ENCODE peak calls at places on chromosomes 1 and 21, in five cellular contexts. G is MM.1S, W is neural progenitor cell, D is hepatocyte, B is GM23248. A is an unnamed sample.

GRCh38 chr1:41199375-41199774 is 42.7 kb downstream of the SCMH1 start:
- DNase-seq in G (no peak), W (no peak), D (no peak), B (no peak), A (no peak)

GRCh38 chr1:85606414-85606800 is 25.8 kb downstream of the CCN1 start:
- DNase-seq in G (no peak), W (no peak), D (no peak), B (peak), A (peak)

GRCh38 chr1:205810448-205811157 is 2.4 kb downstream of the SLC41A1 start:
- DNase-seq in G (no peak), W (peak), D (peak), B (peak), A (no peak)

GRCh38 chr1:78833491-78833890 is 173.0 kb downstream of the ADGRL4 start:
- DNase-seq in G (no peak), W (no peak), D (no peak), B (peak), A (peak)

GRCh38 chr1:62391369-62391971 is 45.4 kb upstream of the USP1 start:
- DNase-seq in G (peak), W (peak), D (peak), B (peak), A (no peak)

GRCh38 chr1:156600733-156601121 is 552 bp downstream of the GPATCH4 start:
- DNase-seq in G (peak), W (peak), D (no peak), B (peak), A (no peak)

GRCh38 chr1:74693473-74693872 is 19.9 kb upstream of the ERICH3 start:
- DNase-seq in G (no peak), W (no peak), D (no peak), B (no peak), A (peak)

GRCh38 chr1:156807627-156808026 is 9.0 kb downstream of the SH2D2A start:
- DNase-seq in G (no peak), W (no peak), D (no peak), B (no peak), A (no peak)

GRCh38 chr1:9129391-9130041 is 614 bp upstream of the GPR157 start:
- DNase-seq in G (peak), W (peak), D (peak), B (peak), A (no peak)

GRCh38 chr1:23581219-23581618 is 21.9 kb upstream of the ID3 start:
- DNase-seq in G (no peak), W (no peak), D (no peak), B (no peak), A (no peak)

GRCh38 chr1:43438576-43439120 is 15.1 kb downstream of the HYI start:
- DNase-seq in G (no peak), W (no peak), D (no peak), B (no peak), A (no peak)

GRCh38 chr1:227666286-227666685 is 68.8 kb downstream of the JMJD4 start:
- DNase-seq in G (no peak), W (no peak), D (no peak), B (peak), A (no peak)

GRCh38 chr1:59497616-59498015 is 200.7 kb downstream of the FGGY start:
- DNase-seq in G (peak), W (no peak), D (no peak), B (no peak), A (no peak)

GRCh38 chr1:172657586-172657985 is 1.3 kb upstream of the FASLG start:
- DNase-seq in G (no peak), W (no peak), D (no peak), B (no peak), A (no peak)

GRCh38 chr1:22349302-22350043 is 102.2 kb upstream of the ZBTB40 start:
- DNase-seq in G (no peak), W (no peak), D (no peak), B (no peak), A (no peak)

GRCh38 chr1:32867151-32867550 is 3.6 kb downstream of the FNDC5 start:
- DNase-seq in G (no peak), W (no peak), D (no peak), B (no peak), A (no peak)

DNA sequence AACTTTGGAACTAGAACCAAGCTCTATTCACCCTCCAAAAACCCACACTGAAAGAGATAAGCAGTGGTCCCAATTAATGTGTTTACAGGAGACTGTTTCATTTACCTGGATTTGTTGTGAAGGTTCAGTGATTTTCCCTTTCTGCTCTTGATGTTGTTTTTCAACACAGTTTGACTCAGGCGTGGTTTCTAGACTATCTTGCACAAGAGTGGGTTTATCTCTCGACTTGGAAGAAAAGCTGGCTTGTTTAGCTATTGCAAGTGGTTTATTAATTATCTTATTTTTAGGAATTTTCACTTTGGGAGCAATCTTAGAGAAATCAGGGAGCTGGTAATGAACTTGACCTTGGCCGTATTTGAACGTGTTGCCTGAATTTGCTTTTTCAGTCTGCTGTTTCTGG is 5.3 kb downstream of the AKNAD1 start:
- DNase-seq in G (no peak), W (no peak), D (no peak), B (no peak), A (no peak)
- H2AFZ ChIP-seq in G (no peak), W (no peak), D (no peak), B (peak), A (no peak)

DNA sequence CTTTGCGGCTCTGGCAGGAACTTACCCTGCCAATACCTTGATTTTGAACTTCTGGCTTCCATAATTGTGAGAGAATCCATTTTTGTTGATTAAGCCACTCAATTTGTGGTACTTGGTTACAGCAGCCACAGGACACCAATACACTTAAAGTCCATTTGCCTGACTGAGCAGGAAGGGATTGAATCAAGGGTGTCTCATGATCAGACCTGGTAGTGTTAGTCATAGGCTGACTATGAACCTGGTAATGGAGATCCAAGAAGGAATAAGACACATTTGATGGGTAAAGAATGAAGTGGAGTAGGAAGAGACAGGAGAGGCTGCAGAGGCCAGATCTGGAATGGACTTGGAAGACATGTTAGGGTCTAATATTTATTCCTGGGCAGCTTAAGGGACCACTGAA is 31.2 kb upstream of the MAP1LC3C start:
- DNase-seq in G (no peak), W (no peak), D (no peak), B (peak), A (no peak)
- TF ChIP-seq EZH2 in G (no peak), W (no peak), D (no peak), B (no peak), A (no peak)

GRCh38 chr1:983736-984475 is 2.0 kb upstream of the PERM1 start:
- DNase-seq in G (no peak), W (peak), D (peak), B (peak), A (no peak)

GRCh38 chr1:981491-981954 is 370 bp downstream of the PERM1 start:
- DNase-seq in G (no peak), W (no peak), D (no peak), B (no peak), A (no peak)

GRCh38 chr1:984476-984814 is 2.6 kb upstream of the PERM1 start:
- DNase-seq in G (no peak), W (no peak), D (no peak), B (no peak), A (no peak)

GRCh38 chr1:981955-982558 is at the start of gene PERM1:
- DNase-seq in G (no peak), W (no peak), D (no peak), B (no peak), A (no peak)

DNA sequence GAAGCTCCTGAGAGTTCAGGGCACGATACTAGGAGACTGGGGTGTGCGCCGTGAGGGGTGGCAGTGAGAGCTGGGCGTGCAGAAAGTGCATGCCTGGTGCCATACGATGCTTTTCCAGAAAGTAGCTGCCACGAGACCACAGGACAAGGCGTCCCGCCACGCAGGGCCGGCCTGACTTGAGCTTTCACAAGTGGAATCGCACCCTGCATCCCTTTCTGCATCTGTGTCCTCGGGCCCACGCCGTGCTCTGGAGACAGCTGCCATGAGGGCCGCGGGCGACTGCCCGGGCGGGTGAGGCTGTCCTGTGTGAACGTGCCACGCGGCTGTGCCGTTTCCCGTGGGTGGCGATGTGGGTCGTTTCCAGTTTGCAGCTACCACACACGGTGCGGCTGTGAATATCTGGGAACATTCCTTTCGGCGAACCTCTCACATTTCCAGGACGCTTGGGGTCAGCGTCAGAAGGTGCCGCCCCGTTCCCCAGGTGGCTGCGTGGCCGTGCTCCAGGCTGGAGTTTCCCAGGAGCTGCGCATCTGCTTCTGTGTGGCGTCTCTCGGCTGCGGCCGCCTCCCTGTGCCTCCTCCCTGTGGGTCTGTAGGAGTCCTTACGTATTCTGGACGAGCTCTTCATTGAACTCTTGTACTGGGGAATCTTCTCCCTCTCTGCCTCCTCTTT is 1.0 kb upstream of the PERM1 start:
- DNase-seq in G (no peak), W (no peak), D (no peak), B (no peak), A (no peak)
- H3K27ac ChIP-seq in G (no peak), W (no peak), D (no peak), B (no peak), A (no peak)

GRCh38 chr1:92481598-92482403 is 4.9 kb downstream of the GFI1 start:
- DNase-seq in G (no peak), W (peak), D (peak), B (peak), A (no peak)
- H2AFZ ChIP-seq in G (no peak), W (peak), D (peak), B (peak), A (no peak)

DNA sequence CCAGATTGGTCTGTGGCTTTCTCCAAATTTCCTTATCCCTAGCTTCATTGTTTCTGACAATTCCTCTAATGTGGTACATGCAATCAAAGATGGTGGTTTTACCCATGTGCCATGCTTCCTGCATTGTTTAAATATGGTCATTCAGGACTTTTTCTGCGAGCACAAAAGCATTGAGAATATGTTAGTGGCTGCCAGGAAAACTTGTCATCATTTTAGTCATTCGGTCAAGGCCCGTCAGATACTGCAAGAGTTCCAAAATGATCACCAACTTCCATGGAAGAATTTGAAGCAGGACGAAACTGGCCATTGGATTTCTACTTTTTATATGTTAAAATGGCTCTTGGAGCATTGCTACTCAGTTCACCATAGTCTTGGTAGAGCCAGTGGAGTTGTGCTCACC is 3.7 kb downstream of the ZBED6 start:
- DNase-seq in G (no peak), W (no peak), D (no peak), B (peak), A (no peak)
- TF ChIP-seq EZH2 in G (no peak), W (no peak), D (no peak), B (no peak), A (no peak)

GRCh38 chr21:45409466-45410150 is 4.6 kb downstream of the COL18A1 start:
- DNase-seq in G (no peak), W (no peak), D (no peak), B (no peak), A (no peak)
- H3K27ac ChIP-seq in G (no peak), W (no peak), D (peak), B (no peak), A (no peak)